ENCODE peak calls at places on chromosomes 12 and 14, in eight cellular contexts. H, S, J, L, V, B, E and I are unnamed samples.

GRCh38 chr14:101504096-101504948 is 57.0 kb upstream of the DIO3 start:
- DNase-seq in H (no peak), J (no peak), E (peak), B (no peak), S (no peak), L (no peak), V (no peak), I (peak)

GRCh38 chr14:77890873-77891272 is 91.0 kb downstream of the ADCK1 start:
- DNase-seq in S (no peak), L (no peak), E (no peak), V (no peak), B (no peak), J (no peak), H (no peak), I (no peak)

GRCh38 chr12:98418357-98419075 is 96.9 kb upstream of the TMPO start:
- DNase-seq in S (no peak), J (peak), L (no peak), E (peak), B (peak), V (no peak), H (peak), I (peak)

GRCh38 chr12:32718926-32719325 is 36.8 kb downstream of the YARS2 start:
- DNase-seq in B (no peak), H (no peak), L (no peak), J (no peak), E (no peak), S (no peak), V (no peak), I (no peak)

GRCh38 chr14:20934148-20934762 is 21.0 kb upstream of the RNASE2 start:
- DNase-seq in E (peak), B (no peak), L (no peak), V (peak), J (no peak), H (peak), S (peak), I (no peak)

GRCh38 chr12:44942714-44943113 is 66.6 kb upstream of the NELL2 start:
- DNase-seq in L (no peak), J (no peak), V (no peak), S (no peak), E (no peak), B (no peak), H (no peak), I (no peak)

GRCh38 chr14:88706425-88706824 is 86.3 kb downstream of the EML5 start:
- DNase-seq in V (no peak), E (no peak), J (no peak), L (no peak), H (no peak), S (no peak), B (no peak), I (no peak)

GRCh38 chr14:100709252-100709955 is 17.3 kb upstream of the DLK1 start:
- DNase-seq in B (no peak), H (no peak), J (no peak), L (no peak), V (no peak), S (no peak), E (no peak), I (no peak)

GRCh38 chr12:130434560-130434959 is 96.9 kb downstream of the PIWIL1 start:
- DNase-seq in L (no peak), S (no peak), E (no peak), V (no peak), B (no peak), H (no peak), J (no peak), I (no peak)

GRCh38 chr12:31218203-31219025 is 107.5 kb downstream of the SINHCAF start:
- DNase-seq in V (no peak), J (peak), B (no peak), S (no peak), H (no peak), L (no peak), E (peak), I (no peak)

GRCh38 chr12:126784328-126784921 is 1482.5 kb upstream of the TMEM132C start:
- DNase-seq in L (no peak), S (peak), V (peak), E (no peak), B (no peak), H (no peak), J (no peak), I (peak)

GRCh38 chr12:109461846-109462766 is 15.0 kb downstream of the KCTD10 start:
- DNase-seq in L (no peak), V (no peak), E (peak), J (peak), B (peak), H (peak), S (no peak), I (peak)

GRCh38 chr14:101198398-101199027 is 295.0 kb upstream of the RTL1 start:
- DNase-seq in J (no peak), E (peak), B (no peak), S (no peak), V (no peak), H (no peak), L (no peak), I (no peak)

GRCh38 chr14:23078692-23079116 is 16.2 kb downstream of the ACIN1 start:
- DNase-seq in V (no peak), L (no peak), E (peak), H (peak), J (no peak), B (peak), S (no peak), I (peak)

GRCh38 chr14:93239869-93240677 is 33.0 kb downstream of the UBR7 start:
- DNase-seq in E (no peak), S (no peak), L (no peak), B (no peak), J (no peak), H (no peak), V (no peak), I (peak)

GRCh38 chr14:91484186-91484585 is 25.9 kb downstream of the PPP4R3A start:
- DNase-seq in H (no peak), S (no peak), L (no peak), V (no peak), B (no peak), E (no peak), J (no peak), I (peak)
- TF ChIP-seq CTCF in H (no peak), S (no peak), L (peak), V (no peak), B (no peak), E (no peak), J (no peak), I (peak)

DNA sequence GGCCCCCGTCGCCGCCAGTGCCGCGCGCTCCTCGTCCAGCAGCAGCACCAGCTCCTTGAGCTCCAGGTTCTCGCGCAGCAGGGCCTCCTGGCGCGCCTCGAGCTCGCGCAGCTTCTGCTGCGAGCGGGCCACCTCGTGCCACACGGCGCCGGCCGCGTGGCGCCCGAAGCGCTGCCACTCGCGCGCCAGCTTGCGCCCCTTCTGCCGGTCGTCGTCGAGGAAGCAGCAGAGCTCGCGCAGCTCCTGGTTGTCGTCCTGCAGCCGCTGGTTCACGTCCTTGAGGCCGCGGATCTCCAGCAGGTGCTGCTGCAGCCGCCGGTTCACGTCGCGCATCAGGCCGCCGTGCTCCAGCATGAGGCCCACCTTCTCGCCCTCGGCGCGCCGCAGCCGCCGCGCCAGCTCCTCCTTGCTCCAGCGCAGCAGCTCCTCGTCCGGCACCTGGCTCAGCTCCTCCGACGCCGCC is 505 bp downstream of the CCDC85C start:
- DNase-seq in B (no peak), H (peak), V (peak), L (no peak), J (peak), E (no peak), S (no peak), I (peak)
- TF ChIP-seq CTCF in B (no peak), H (no peak), V (no peak), L (no peak), J (no peak), E (no peak), S (no peak), I (no peak)

GRCh38 chr12:68630598-68630997 is 19.9 kb downstream of the RAP1B start:
- DNase-seq in E (no peak), V (no peak), S (no peak), B (no peak), H (no peak), J (no peak), L (no peak), I (no peak)
- TF ChIP-seq CTCF in E (no peak), V (no peak), S (no peak), B (no peak), H (no peak), J (no peak), L (no peak), I (no peak)

DNA sequence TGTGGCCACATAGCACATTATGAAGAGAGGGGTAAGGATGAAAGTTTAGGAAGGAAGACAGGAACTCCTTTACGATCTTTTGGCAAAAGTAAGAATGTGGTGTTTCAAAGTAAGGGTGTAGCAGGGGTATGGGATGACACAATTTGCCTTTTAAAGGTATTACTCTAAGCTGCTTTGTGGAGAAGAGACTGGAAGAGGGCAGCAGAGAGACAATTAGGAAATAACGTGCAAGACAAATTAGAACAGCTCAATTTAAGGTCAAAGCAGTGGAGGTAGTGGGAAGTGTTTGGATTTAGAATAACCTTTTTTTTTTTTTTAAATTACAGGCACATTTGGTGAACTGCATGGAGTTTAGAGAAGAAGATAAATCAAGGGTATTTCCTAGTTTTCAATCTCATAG is 342.6 kb downstream of the NOVA1 start:
- DNase-seq in V (no peak), H (no peak), E (no peak), B (no peak), J (no peak), L (peak), S (no peak), I (peak)
- TF ChIP-seq CTCF in V (no peak), H (no peak), E (peak), B (no peak), J (no peak), L (peak), S (no peak), I (peak)

DNA sequence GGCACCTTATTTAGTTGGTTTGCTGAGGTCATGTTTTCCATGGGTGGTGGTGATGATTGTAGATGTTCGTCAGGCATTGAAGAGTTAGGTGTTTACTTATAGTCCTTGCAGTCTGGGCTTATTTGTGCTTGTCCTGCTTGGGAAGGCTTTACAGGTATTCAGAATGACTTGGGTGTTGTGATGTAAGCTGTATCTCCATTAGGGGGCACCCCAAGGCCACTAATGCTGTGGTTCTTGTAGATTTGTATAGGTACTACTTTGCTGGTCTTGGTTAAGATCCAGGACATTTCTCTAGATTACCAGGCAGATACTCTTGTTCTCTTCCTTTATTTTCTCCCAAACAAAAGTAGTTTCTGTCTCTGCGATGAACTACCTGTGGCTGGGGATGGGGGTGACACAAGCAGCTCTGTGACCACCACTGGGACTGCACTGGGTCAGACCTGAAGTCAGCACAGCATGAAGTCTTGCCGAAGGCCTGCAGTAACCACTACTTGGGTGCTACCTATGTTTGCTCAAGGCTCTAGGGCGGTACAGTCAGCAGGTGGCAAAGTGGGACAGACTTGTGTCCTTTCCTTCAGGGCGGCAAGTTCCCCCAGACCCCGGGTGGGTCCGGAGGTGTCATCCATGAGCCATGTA is 35.8 kb upstream of the FBXO33 start:
- DNase-seq in J (no peak), E (no peak), B (no peak), V (no peak), L (no peak), S (peak), H (no peak), I (peak)
- TF ChIP-seq CTCF in J (no peak), E (peak), B (no peak), V (peak), L (peak), S (peak), H (no peak), I (peak)